ENCODE peak calls at places on chromosomes 13 and 19, in four cellular contexts. H is IMR-90; K is left lung; I is CD8-positive, alpha-beta T cell. G is an unnamed sample. For H3K4me1, the result is how much of the 10 kb centered on the place peaks cover.

GRCh38 chr13:57627663-57628062 is 3.9 kb upstream of the PCDH17 start:
- DNase-seq in K (no peak), I (no peak), H (peak), G (no peak)

GRCh38 chr19:7994114-7994513 is 11.3 kb downstream of the ELAVL1 start:
- DNase-seq in H (no peak), K (no peak), I (no peak), G (peak)

GRCh38 chr13:50521750-50522149 is 321.7 kb downstream of the DLEU7 start:
- DNase-seq in H (peak), K (no peak), I (no peak), G (no peak)

GRCh38 chr13:100128373-100128772 is 39.5 kb downstream of the PCCA start:
- DNase-seq in I (no peak), K (no peak), H (peak), G (no peak)

GRCh38 chr13:89239361-89240127 is 1568.4 kb downstream of the SLITRK5 start:
- DNase-seq in I (no peak), K (no peak), H (no peak), G (no peak)

GRCh38 chr19:10013316-10013715 is at the start of gene RDH8:
- DNase-seq in K (no peak), I (no peak), H (no peak), G (no peak)

GRCh38 chr13:44243198-44243852 is 130.3 kb upstream of the SERP2 start:
- DNase-seq in K (no peak), H (peak), I (peak), G (peak)

GRCh38 chr19:40006273-40006691 is 9.4 kb downstream of the ZNF546 start:
- DNase-seq in I (no peak), K (no peak), H (peak), G (no peak)

GRCh38 chr13:66660013-66660804 is 569.9 kb downstream of the PCDH9 start:
- DNase-seq in I (no peak), K (no peak), H (peak), G (no peak)

GRCh38 chr13:33072282-33072681 is 56.1 kb downstream of the KL start:
- DNase-seq in H (no peak), K (no peak), I (no peak), G (no peak)

GRCh38 chr13:51614350-51614786 is 30.1 kb downstream of the WDFY2 start:
- DNase-seq in I (peak), K (peak), H (no peak), G (no peak)

GRCh38 chr19:42271861-42272534 is 2.9 kb downstream of the CIC start:
- DNase-seq in K (peak), I (peak), H (no peak), G (no peak)
- H3K4me1 ChIP-seq in K (half or more), I (half or more), H (under half), G (under half)

GRCh38 chr13:23550164-23550563 is 20.0 kb upstream of the TNFRSF19 start:
- DNase-seq in I (no peak), H (no peak), K (no peak), G (no peak)
- H3K4me1 ChIP-seq in I (under half), H (under half), K (under half), G (under half)

GRCh38 chr13:98500963-98501421 is 75.9 kb downstream of the STK24 start:
- DNase-seq in H (no peak), K (no peak), I (no peak), G (no peak)

GRCh38 chr13:98506343-98507059 is 70.4 kb downstream of the STK24 start:
- DNase-seq in I (no peak), H (no peak), K (no peak), G (no peak)

GRCh38 chr13:98504371-98504963 is 72.4 kb downstream of the STK24 start:
- DNase-seq in K (no peak), I (no peak), H (no peak), G (no peak)

GRCh38 chr13:98503175-98504028 is 73.5 kb downstream of the STK24 start:
- DNase-seq in I (no peak), K (no peak), H (peak), G (no peak)

DNA sequence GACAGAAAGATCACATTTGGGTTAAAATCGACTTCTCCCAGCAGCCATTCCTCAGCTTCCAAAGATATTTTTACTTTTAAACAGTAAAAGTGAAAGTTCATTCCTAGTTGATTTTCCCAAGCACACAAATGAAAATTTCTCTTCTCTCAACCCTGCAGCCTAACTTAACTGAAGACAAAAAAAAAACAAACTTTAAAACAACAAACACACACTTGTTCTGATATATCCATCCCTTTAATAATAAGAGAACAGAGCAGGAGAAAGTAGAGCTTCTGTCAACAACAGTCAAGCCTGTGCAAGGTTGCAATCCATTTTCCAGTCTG is 72.9 kb downstream of the STK24 start:
- DNase-seq in H (no peak), I (no peak), K (no peak), G (no peak)
- H3K4me1 ChIP-seq in H (under half), I (under half), K (half or more), G (half or more)

DNA sequence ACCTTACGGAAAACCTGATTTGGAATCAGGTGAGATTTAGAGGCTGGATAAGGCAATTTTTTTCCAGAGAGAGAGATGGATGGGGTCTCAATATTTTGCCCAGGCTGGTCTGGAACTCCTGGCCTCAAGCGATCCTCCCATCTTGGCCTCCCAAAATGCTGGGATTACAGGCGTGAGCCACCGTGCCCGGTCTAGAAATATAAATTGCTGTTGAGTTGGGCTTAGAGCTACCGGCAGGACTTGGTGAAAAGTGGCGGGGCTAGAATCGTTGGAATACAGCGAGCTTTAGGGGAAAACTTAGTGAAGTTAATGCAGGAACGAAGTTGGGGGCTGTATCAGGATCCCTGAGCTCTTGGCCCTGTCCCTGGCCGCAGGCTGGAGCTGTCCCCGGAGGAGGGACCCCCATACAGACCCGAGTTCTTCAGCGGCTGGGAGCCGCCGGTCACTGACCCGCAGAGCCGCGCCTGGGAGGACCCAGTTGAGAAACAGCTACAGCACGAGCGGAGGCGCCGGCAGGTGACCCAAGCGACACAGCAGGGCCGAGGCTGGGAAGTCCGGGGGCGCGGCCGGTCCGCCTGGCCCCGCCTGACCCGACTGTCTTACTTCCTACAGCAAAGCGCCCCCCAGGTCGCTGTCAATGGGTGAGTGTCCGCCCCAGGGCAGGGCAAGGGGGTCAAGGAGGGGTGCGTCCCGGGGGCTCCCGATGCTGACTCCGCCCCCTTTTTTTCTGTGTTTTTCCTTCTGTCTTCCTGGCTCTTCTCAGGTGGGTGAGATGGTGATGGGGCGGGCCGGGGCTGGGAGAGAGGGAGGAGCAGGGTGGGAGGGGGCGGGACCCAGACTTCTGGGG is 7.6 kb downstream of the EPS8L1 start:
- DNase-seq in H (no peak), I (no peak), K (no peak), G (peak)
- H3K4me1 ChIP-seq in H (under half), I (under half), K (under half), G (under half)

GRCh38 chr19:3059653-3060052 is 2.6 kb downstream of the TLE5 start:
- DNase-seq in I (no peak), K (no peak), H (no peak), G (peak)
- H3K4me1 ChIP-seq in I (half or more), K (half or more), H (under half), G (under half)

GRCh38 chr19:49336482-49337266 is 1.5 kb downstream of the CD37 start:
- DNase-seq in K (no peak), H (no peak), I (no peak), G (peak)
- H3K4me1 ChIP-seq in K (half or more), H (under half), I (half or more), G (under half)

GRCh38 chr19:18477974-18478373 is 40.0 kb upstream of the ISYNA1 start:
- DNase-seq in K (no peak), I (no peak), H (no peak), G (no peak)

GRCh38 chr19:18478545-18479311 is 40.8 kb upstream of the ISYNA1 start:
- DNase-seq in I (peak), K (peak), H (peak), G (no peak)

GRCh38 chr19:18481505-18482222 is 40.2 kb downstream of the ELL start:
- DNase-seq in H (no peak), K (no peak), I (no peak), G (no peak)

GRCh38 chr19:18477042-18477760 is 39.3 kb upstream of the ISYNA1 start:
- DNase-seq in I (no peak), H (no peak), K (no peak), G (no peak)

GRCh38 chr19:18479964-18480723 is 41.7 kb downstream of the ELL start:
- DNase-seq in K (peak), H (peak), I (no peak), G (no peak)
- H3K4me1 ChIP-seq in K (half or more), H (under half), I (under half), G (under half)

DNA sequence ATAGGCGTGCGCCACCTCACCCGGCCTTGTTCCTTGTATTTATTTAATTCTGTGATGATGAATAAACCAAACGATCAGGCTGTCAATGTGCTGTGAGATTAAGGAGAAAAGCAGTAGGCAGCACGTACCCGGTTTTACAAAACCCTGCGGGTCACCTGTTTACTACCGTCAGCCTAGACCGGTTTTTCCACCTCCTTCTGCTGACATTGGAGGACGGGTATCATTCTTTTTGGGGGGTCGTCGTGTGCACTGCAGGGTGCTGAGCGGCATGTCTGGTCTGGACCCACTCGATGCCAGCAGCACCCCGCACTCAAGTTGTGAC is 929 bp upstream of the DAZAP1 start:
- DNase-seq in H (no peak), K (no peak), I (no peak), G (no peak)
- H3K4me1 ChIP-seq in H (under half), K (half or more), I (under half), G (under half)

GRCh38 chr13:58858870-58859371 is 1227.4 kb downstream of the PCDH17 start:
- DNase-seq in H (no peak), I (no peak), K (no peak), G (no peak)
- H3K4me1 ChIP-seq in H (under half), I (under half), K (under half), G (under half)

G was measured in endodermal cell.